ENCODE peak calls at places on chromosomes 5 and 9, in ten cellular contexts. N is sigmoid colon, K is cardiac fibroblast, Q is tibial nerve, R is A549, V is suprapubic skin, D is ascending aorta, J is progenitor cell of endocrine pancreas, X is astrocyte of the spinal cord, Z is cardiac muscle cell. L is an unnamed sample.

GRCh38 chr9:115540091-115540490 is 422.1 kb upstream of the TNC start:
- DNase-seq in J (no peak), V (no peak), Q (no peak), N (no peak), D (no peak), Z (no peak), R (no peak), K (no peak), X (peak; percentile 27), L (peak; percentile 28)

GRCh38 chr5:106525438-106525837 is 1145.3 kb downstream of the EFNA5 start:
- DNase-seq in V (no peak), D (no peak), Z (no peak), Q (no peak), N (no peak), R (no peak), K (no peak), X (no peak), J (no peak), L (no peak)

GRCh38 chr5:80959768-80960442 is at the start of gene RASGRF2:
- DNase-seq in D (no peak), N (peak; percentile 65), Q (no peak), R (no peak), Z (peak; percentile 54), V (no peak), X (peak; percentile 27), K (peak; percentile 22), J (peak; percentile 14), L (no peak)

GRCh38 chr5:125611541-125611940 is 811.7 kb upstream of the GRAMD2B start:
- DNase-seq in R (no peak), K (no peak), Q (no peak), Z (no peak), D (no peak), J (no peak), N (no peak), X (no peak), V (no peak), L (no peak)

GRCh38 chr5:149060325-149060724 is 2.5 kb downstream of the SH3TC2 start:
- DNase-seq in Z (peak; percentile 80), X (peak; percentile 26), R (no peak), J (no peak), D (no peak), N (no peak), Q (no peak), K (peak; percentile 68), V (no peak), L (peak; percentile 90)

GRCh38 chr9:120619751-120620655 is 40.0 kb upstream of the CDK5RAP2 start:
- DNase-seq in R (peak; percentile 76), J (peak; percentile 20), Q (peak; percentile 33), X (peak; percentile 77), K (peak; percentile 86), Z (peak; percentile 75), N (no peak), D (peak; percentile 74), V (no peak), L (peak; percentile 71)

GRCh38 chr5:57817001-57817453 is 334.4 kb upstream of the ACTBL2 start:
- DNase-seq in D (no peak), V (no peak), X (peak; percentile 49), Z (peak; percentile 23), J (no peak), R (no peak), K (peak; percentile 49), Q (no peak), N (no peak), L (peak; percentile 59)

GRCh38 chr9:124758691-124759090 is 12.4 kb downstream of the NR6A1 start:
- DNase-seq in D (no peak), Q (no peak), N (no peak), Z (no peak), X (no peak), J (no peak), K (no peak), R (no peak), V (no peak), L (no peak)

GRCh38 chr5:91072891-91073290 is 310.2 kb downstream of the ARRDC3 start:
- DNase-seq in N (no peak), J (no peak), V (no peak), R (no peak), D (no peak), K (peak; percentile 85), Z (peak; percentile 28), X (peak; percentile 36), Q (no peak), L (no peak)

GRCh38 chr9:113057193-113057592 is 669 bp upstream of the ZFP37 start:
- DNase-seq in R (peak; percentile 5), N (no peak), D (no peak), K (no peak), J (no peak), Q (no peak), X (no peak), Z (peak; percentile 0), V (no peak), L (no peak)

GRCh38 chr5:149152317-149152746 is 11.0 kb downstream of the ABLIM3 start:
- DNase-seq in K (peak; percentile 66), V (no peak), D (no peak), Q (no peak), R (peak; percentile 44), Z (no peak), J (no peak), X (no peak), N (no peak), L (no peak)

GRCh38 chr9:134407123-134407779 is 81.0 kb downstream of the RXRA start:
- DNase-seq in N (peak; percentile 96), K (peak; percentile 92), J (peak; percentile 29), Q (peak; percentile 78), V (peak; percentile 94), Z (no peak), X (peak; percentile 88), R (peak; percentile 98), D (peak; percentile 94), L (peak; percentile 88)

GRCh38 chr5:74626386-74627222 is 13.9 kb downstream of the ENC1 start:
- DNase-seq in Q (no peak), D (no peak), N (no peak), J (no peak), K (no peak), R (no peak), V (no peak), X (peak; percentile 20), Z (no peak), L (no peak)

GRCh38 chr5:74624501-74624900 is 16.0 kb downstream of the ENC1 start:
- DNase-seq in X (no peak), D (no peak), R (no peak), Q (no peak), N (no peak), Z (no peak), V (no peak), K (no peak), J (no peak), L (peak; percentile 93)

GRCh38 chr5:74624931-74625505 is 15.5 kb downstream of the ENC1 start:
- DNase-seq in K (no peak), R (no peak), N (no peak), X (no peak), J (no peak), V (no peak), Q (no peak), Z (no peak), D (no peak), L (no peak)

GRCh38 chr5:74624009-74624408 is 16.5 kb downstream of the ENC1 start:
- DNase-seq in J (no peak), X (no peak), N (no peak), K (no peak), Z (no peak), D (no peak), R (no peak), V (no peak), Q (no peak), L (no peak)

GRCh38 chr5:74625742-74626241 is 14.7 kb downstream of the ENC1 start:
- DNase-seq in V (no peak), K (peak; percentile 42), N (no peak), X (peak; percentile 77), Q (no peak), Z (no peak), R (no peak), D (no peak), J (no peak), L (peak; percentile 17)
- TF ChIP-seq CTCF in V (no peak), K (peak; percentile 24), N (no peak), X (peak; percentile 48), Q (no peak), Z (peak; percentile 37), R (no peak), D (no peak), J (peak; percentile 25), L (no peak)

DNA sequence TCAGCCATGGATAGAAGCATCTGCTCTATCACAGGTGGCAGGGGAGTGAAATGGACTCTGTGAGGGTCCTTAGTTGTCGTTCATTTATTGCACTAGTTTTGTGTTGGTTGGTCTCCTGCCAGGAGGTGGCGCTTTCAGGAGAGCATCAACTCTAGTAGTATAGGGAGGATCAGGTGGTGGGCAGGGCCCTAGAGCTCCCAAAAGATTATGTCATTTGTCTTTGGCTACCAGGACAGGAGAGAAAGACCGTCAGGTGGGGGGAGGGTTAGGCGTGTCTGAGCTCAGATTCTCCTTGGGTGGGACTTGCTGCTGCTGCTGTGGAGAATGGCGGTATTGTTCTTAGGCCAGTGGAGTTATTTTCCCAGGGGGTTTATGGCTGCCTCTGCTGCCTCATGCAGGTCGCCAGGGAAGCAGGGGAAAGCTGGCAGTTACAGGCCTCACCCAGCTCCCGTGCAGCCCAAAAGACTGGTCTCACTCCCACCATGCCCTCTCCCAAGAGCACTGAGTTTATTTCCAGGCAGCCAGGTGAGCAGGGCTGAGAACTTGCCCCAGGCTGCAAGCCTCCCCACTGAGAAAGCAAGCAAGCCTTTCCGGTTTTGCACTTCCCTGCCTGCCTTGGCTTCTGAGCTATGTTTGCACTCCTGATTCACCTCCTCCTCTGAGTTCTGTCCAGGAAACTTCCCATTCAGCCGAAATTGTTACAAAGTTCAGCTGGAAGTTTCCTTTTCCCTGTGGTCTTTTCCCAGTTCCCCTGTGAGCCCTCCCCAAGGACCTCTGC is 317.3 kb downstream of the TAF11L14 start:
- DNase-seq in R (peak; percentile 13), J (no peak), V (no peak), D (no peak), N (no peak), Q (no peak), X (no peak), Z (no peak), K (no peak), L (peak; percentile 77)
- TF ChIP-seq CTCF in R (peak; percentile 23), J (peak; percentile 44), V (no peak), D (no peak), N (no peak), Q (no peak), X (no peak), Z (no peak), K (no peak), L (peak; percentile 20)

DNA sequence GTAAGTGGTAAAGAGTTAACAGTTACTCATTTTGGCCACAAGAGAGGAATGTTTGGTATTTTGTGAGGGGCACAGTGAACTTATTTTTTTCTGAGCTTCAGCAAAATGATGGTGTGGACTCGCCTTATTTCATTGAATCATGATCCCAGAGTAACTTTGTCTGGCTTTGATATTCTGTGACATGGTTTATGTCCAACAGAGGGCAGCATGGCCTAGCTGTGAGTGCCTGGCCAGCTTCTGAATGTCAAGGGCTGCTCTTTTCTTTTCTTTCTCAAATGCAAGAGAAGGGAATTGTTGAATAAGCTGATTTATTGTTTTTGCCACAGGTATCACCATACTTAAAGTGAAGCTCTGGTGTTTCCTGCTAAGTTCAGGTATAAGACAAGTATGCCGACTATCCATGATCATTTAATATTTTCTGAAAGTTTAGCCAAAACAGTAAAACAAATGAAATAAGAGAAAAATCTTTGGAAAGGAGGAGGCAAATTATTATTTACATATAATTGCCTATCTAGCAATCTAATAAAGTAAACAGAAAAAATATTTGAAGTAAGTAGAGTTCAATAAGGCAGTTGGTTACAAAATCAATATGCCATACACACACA is 31.7 kb downstream of the MRPL22 start:
- DNase-seq in X (peak; percentile 44), N (no peak), D (no peak), J (peak; percentile 23), Q (no peak), V (no peak), K (peak; percentile 72), R (peak; percentile 44), Z (peak; percentile 65), L (peak; percentile 66)
- TF ChIP-seq CTCF in X (peak; percentile 76), N (no peak), D (no peak), J (peak; percentile 86), Q (peak; percentile 8), V (no peak), K (peak; percentile 74), R (peak; percentile 72), Z (peak; percentile 76), L (peak; percentile 68)

GRCh38 chr5:135079282-135079681 is 45.3 kb upstream of the PITX1 start:
- DNase-seq in Q (no peak), X (no peak), R (no peak), N (no peak), K (no peak), J (no peak), Z (no peak), D (peak; percentile 49), V (peak; percentile 43), L (no peak)
- TF ChIP-seq CTCF in Q (no peak), X (no peak), R (no peak), N (no peak), K (no peak), J (no peak), Z (no peak), D (no peak), V (no peak), L (no peak)